ENCODE peak calls at places on chromosomes 16 and 17, in five cellular contexts. M is GM23248; S is memory B cell; L is stimulated activated CD8-positive, alpha-beta memory T cell treated with anti-CD3 and anti-CD28 coated beads, Interleukin-4, amount 100 ng/mL, for 24 hours; E is renal cortical epithelial cell. N is an unnamed sample.

GRCh38 chr17:50354776-50355175 is 8.8 kb downstream of the XYLT2 start:
- DNase-seq in M (no peak), S (no peak), L (no peak), E (no peak), N (no peak)

GRCh38 chr16:56910654-56911539 is 21.0 kb upstream of the HERPUD1 start:
- DNase-seq in M (peak; percentile 88), S (no peak), L (no peak), E (peak; percentile 77), N (no peak)

GRCh38 chr16:89007371-89008249 is 30.6 kb upstream of the CBFA2T3 start:
- DNase-seq in M (no peak), S (no peak), L (no peak), E (no peak), N (no peak)

GRCh38 chr17:40538019-40538935 is 27.0 kb downstream of the CCR7 start:
- DNase-seq in M (peak; percentile 67), S (no peak), L (no peak), E (peak; percentile 67), N (no peak)

GRCh38 chr17:3526491-3526890 is 31.1 kb downstream of the TRPV3 start:
- DNase-seq in M (no peak), S (no peak), L (no peak), E (no peak), N (no peak)

GRCh38 chr17:4474093-4474492 is 24.6 kb upstream of the SPNS2 start:
- DNase-seq in M (no peak), S (no peak), L (no peak), E (no peak), N (no peak)

GRCh38 chr16:9755076-9755475 is 427.2 kb downstream of the GRIN2A start:
- DNase-seq in M (no peak), S (no peak), L (no peak), E (no peak), N (no peak)

GRCh38 chr16:78925071-78925714 is 675.3 kb downstream of the MAF start:
- DNase-seq in M (peak; percentile 23), S (no peak), L (peak; percentile 19), E (no peak), N (no peak)

GRCh38 chr17:13943859-13944258 is 125.4 kb upstream of the COX10 start:
- DNase-seq in M (no peak), S (no peak), L (no peak), E (no peak), N (no peak)

GRCh38 chr17:72110953-72111339 is 9.9 kb upstream of the SOX9 start:
- DNase-seq in M (no peak), S (no peak), L (no peak), E (no peak), N (no peak)

GRCh38 chr17:8292639-8293395 is 2.4 kb downstream of the SLC25A35 start:
- DNase-seq in M (no peak), S (no peak), L (no peak), E (no peak), N (no peak)

GRCh38 chr17:18172528-18173278 is 10.9 kb upstream of the ALKBH5 start:
- DNase-seq in M (no peak), S (no peak), L (no peak), E (no peak), N (no peak)

GRCh38 chr17:7294614-7295153 is at the start of gene YBX2:
- DNase-seq in M (peak; percentile 52), S (peak; percentile 49), L (peak; percentile 69), E (no peak), N (peak; percentile 85)

GRCh38 chr17:8124350-8125195 is 667 bp upstream of the HES7 start:
- DNase-seq in M (peak; percentile 63), S (no peak), L (no peak), E (no peak), N (no peak)

GRCh38 chr16:12801511-12802042 is 2.1 kb downstream of the CPPED1 start:
- DNase-seq in M (peak; percentile 91), S (no peak), L (no peak), E (peak; percentile 98), N (no peak)

GRCh38 chr17:4574448-4575045 is 9.8 kb upstream of the SMTNL2 start:
- DNase-seq in M (no peak), S (no peak), L (no peak), E (no peak), N (no peak)

GRCh38 chr17:16007439-16007838 is 7.8 kb downstream of the TTC19 start:
- DNase-seq in M (no peak), S (no peak), L (no peak), E (no peak), N (no peak)